ENCODE peak calls at places on chromosomes 11 and 22, in four cellular contexts. J, N, Z and W are unnamed samples.

GRCh38 chr11:120208012-120208441 is 2.8 kb upstream of the OAF start:
- DNase-seq in N (no peak), J (no peak), Z (no peak), W (no peak)

GRCh38 chr11:37613031-37613430 is 1015.0 kb upstream of the RAG2 start:
- DNase-seq in J (no peak), N (no peak), Z (no peak), W (peak)

GRCh38 chr11:62666259-62666926 is 1.3 kb downstream of the CSKMT start:
- DNase-seq in Z (no peak), N (no peak), J (no peak), W (no peak)

GRCh38 chr11:10770626-10771254 is 19.7 kb downstream of the CTR9 start:
- DNase-seq in Z (no peak), N (peak), J (no peak), W (peak)

GRCh38 chr22:30143265-30143664 is 63.0 kb downstream of the HORMAD2 start:
- DNase-seq in Z (no peak), J (no peak), N (no peak), W (no peak)

GRCh38 chr11:58939277-58939676 is at the start of gene GLYATL1:
- DNase-seq in J (no peak), Z (no peak), N (no peak), W (no peak)

GRCh38 chr11:43327987-43328386 is 16.2 kb downstream of the API5 start:
- DNase-seq in Z (no peak), J (no peak), N (no peak), W (no peak)

GRCh38 chr11:74925281-74925680 is 23.6 kb downstream of the XRRA1 start:
- DNase-seq in Z (no peak), J (no peak), N (no peak), W (no peak)

GRCh38 chr22:27456696-27457503 is 344.7 kb downstream of the MN1 start:
- DNase-seq in J (no peak), N (no peak), Z (no peak), W (no peak)

GRCh38 chr11:121790435-121790834 is 325.6 kb downstream of the BLID start:
- DNase-seq in Z (no peak), J (no peak), N (no peak), W (no peak)